ENCODE peak calls at places on chromosomes 3 and 15, in seven cellular contexts. E is IMR-90, K is H9, U is mesendoderm, W is neuronal stem cell, L is trophoblast cell, I is H1. X is an unnamed sample.

GRCh38 chr3:46713048-46713897 is 4.4 kb downstream of the PRSS50 start:
- DNase-seq in E (no peak), K (no peak), U (no peak), W (no peak), L (no peak), I (no peak), X (no peak)

GRCh38 chr15:101482526-101483371 is 6.8 kb downstream of the PCSK6 start:
- DNase-seq in E (no peak), K (no peak), U (no peak), W (no peak), L (peak; percentile 32), I (no peak), X (no peak)

GRCh38 chr15:62112616-62113593 is 46.1 kb downstream of the C2CD4A start:
- DNase-seq in E (peak; percentile 81), K (no peak), U (no peak), W (no peak), L (no peak), I (no peak), X (peak; percentile 66)

GRCh38 chr15:58771621-58772235 is 626 bp downstream of the MINDY2 start:
- DNase-seq in E (no peak), K (peak; percentile 70), U (peak; percentile 77), W (no peak), L (peak; percentile 44), I (no peak), X (no peak)

GRCh38 chr3:76078101-76078500 is 292.8 kb upstream of the ZNF717 start:
- DNase-seq in E (peak; percentile 12), K (no peak), U (no peak), W (no peak), L (no peak), I (no peak), X (peak; percentile 29)

GRCh38 chr15:99098426-99098825 is 6.5 kb upstream of the SYNM start:
- DNase-seq in E (no peak), K (no peak), U (no peak), W (no peak), L (no peak), I (no peak), X (no peak)

GRCh38 chr15:61051570-61052031 is 177.5 kb downstream of the RORA start:
- DNase-seq in E (peak; percentile 78), K (peak; percentile 52), U (peak; percentile 71), W (peak; percentile 5), L (no peak), I (no peak), X (peak; percentile 54)

GRCh38 chr15:67076147-67076843 is 10.9 kb downstream of the SMAD3 start:
- DNase-seq in E (peak; percentile 93), K (no peak), U (no peak), W (no peak), L (no peak), I (no peak), X (peak; percentile 90)

GRCh38 chr3:175879417-175879816 is 1020.3 kb downstream of the NAALADL2 start:
- DNase-seq in E (no peak), K (no peak), U (no peak), W (no peak), L (no peak), I (no peak), X (no peak)

GRCh38 chr3:71219744-71220638 is 363.5 kb downstream of the FOXP1 start:
- DNase-seq in E (no peak), K (no peak), U (no peak), W (no peak), L (no peak), I (no peak), X (no peak)

GRCh38 chr3:149816986-149817385 is 4.0 kb downstream of the RNF13 start:
- DNase-seq in E (peak; percentile 82), K (no peak), U (no peak), W (no peak), L (no peak), I (no peak), X (peak; percentile 76)

GRCh38 chr3:130915567-130916292 is 21.8 kb downstream of the ATP2C1 start:
- DNase-seq in E (no peak), K (no peak), U (no peak), W (no peak), L (no peak), I (no peak), X (no peak)

GRCh38 chr15:66569461-66570137 is 3.8 kb upstream of the LCTL start:
- DNase-seq in E (no peak), K (no peak), U (no peak), W (no peak), L (no peak), I (no peak), X (no peak)

DNA sequence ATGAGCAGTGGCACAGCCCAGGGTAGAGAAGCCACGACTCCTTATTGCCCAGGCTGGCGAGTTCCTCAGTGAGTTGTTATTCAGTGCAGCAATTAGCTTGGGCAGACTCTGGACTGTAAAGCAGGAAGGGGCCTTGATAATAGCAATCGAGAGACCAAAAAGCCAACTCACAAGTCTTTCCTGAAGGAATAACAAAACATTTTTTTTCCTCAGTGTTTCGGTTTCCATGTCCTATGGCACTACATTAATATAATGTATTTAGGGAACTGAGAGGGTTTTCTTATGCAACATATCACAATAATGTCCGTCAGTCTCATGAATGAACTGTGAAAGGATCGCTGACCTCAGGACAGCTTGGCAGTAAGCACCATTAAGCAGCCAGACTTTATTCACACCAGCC is 248.9 kb upstream of the TBL1XR1 start:
- DNase-seq in E (no peak), K (no peak), U (no peak), W (no peak), L (no peak), I (no peak), X (no peak)
- H2AK5ac ChIP-seq in E (no peak overlapping the region), K (no peak overlapping the region), U (no peak overlapping the region), W (no peak overlapping the region), L (no peak overlapping the region), I (no peak overlapping the region), X (peak overlapping the region; percentile 54)

DNA sequence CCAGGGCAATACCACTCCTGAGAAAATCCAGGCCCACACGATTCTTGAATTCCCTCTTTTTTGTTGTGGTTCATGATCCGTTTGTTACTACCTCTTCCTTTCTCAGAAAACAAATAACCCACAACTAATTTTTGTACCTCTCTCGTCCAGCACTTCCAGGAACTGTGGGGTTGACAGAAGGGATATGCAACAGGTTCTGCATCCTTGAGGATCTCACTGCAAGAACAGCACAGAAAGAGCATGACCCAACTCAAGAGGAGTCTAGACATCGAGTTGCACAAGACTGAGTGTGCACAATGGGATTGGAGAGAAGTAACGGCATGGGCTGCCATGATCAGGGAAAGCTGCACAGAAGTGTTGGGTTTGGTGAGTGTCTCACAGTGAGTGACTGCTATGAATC is 533.3 kb downstream of the SOX2 start:
- DNase-seq in E (no peak), K (no peak), U (no peak), W (no peak), L (no peak), I (no peak), X (no peak)
- H3K4me2 ChIP-seq in E (no peak overlapping the region), K (no peak overlapping the region), U (no peak overlapping the region), W (no peak overlapping the region), L (no peak overlapping the region), I (no peak overlapping the region), X (no peak overlapping the region)

GRCh38 chr3:18307529-18307928 is 117.6 kb downstream of the SATB1 start:
- DNase-seq in E (no peak), K (no peak), U (no peak), W (no peak), L (no peak), I (no peak), X (no peak)
- H2AK5ac ChIP-seq in E (no peak overlapping the region), K (no peak overlapping the region), U (no peak overlapping the region), W (no peak overlapping the region), L (no peak overlapping the region), I (no peak overlapping the region), X (no peak overlapping the region)

GRCh38 chr3:57446318-57446841 is 97.8 kb downstream of the DNAH12 start:
- DNase-seq in E (no peak), K (no peak), U (no peak), W (no peak), L (no peak), I (no peak), X (no peak)

GRCh38 chr3:57451150-57451846 is 92.8 kb downstream of the DNAH12 start:
- DNase-seq in E (no peak), K (no peak), U (no peak), W (no peak), L (no peak), I (no peak), X (no peak)
- H3K4me2 ChIP-seq in E (no peak overlapping the region), K (no peak overlapping the region), U (no peak overlapping the region), W (no peak overlapping the region), L (no peak overlapping the region), I (no peak overlapping the region), X (no peak overlapping the region)

GRCh38 chr15:32649336-32649735 is 7.8 kb downstream of the SCG5 start:
- DNase-seq in E (peak; percentile 39), K (no peak), U (peak; percentile 69), W (no peak), L (peak; percentile 35), I (no peak), X (peak; percentile 46)
- H2AK5ac ChIP-seq in E (no peak overlapping the region), K (no peak overlapping the region), U (no peak overlapping the region), W (no peak overlapping the region), L (no peak overlapping the region), I (no peak overlapping the region), X (peak overlapping the region; percentile 61)

GRCh38 chr3:153250450-153250849 is 88.4 kb downstream of the RAP2B start:
- DNase-seq in E (no peak), K (no peak), U (no peak), W (no peak), L (no peak), I (no peak), X (no peak)
- H3K4me2 ChIP-seq in E (no peak overlapping the region), K (no peak overlapping the region), U (no peak overlapping the region), W (no peak overlapping the region), L (no peak overlapping the region), I (no peak overlapping the region), X (no peak overlapping the region)

GRCh38 chr3:198021320-198021719 is 61.3 kb downstream of the LMLN start:
- DNase-seq in E (no peak), K (no peak), U (no peak), W (no peak), L (no peak), I (no peak), X (no peak)
- H2AK5ac ChIP-seq in E (no peak overlapping the region), K (no peak overlapping the region), U (no peak overlapping the region), W (no peak overlapping the region), L (no peak overlapping the region), I (no peak overlapping the region), X (no peak overlapping the region)

GRCh38 chr15:74430510-74430951 is 3.2 kb downstream of the SEMA7A start:
- DNase-seq in E (no peak), K (no peak), U (no peak), W (no peak), L (no peak), I (no peak), X (no peak)
- H3K4me2 ChIP-seq in E (no peak overlapping the region), K (no peak overlapping the region), U (no peak overlapping the region), W (no peak overlapping the region), L (no peak overlapping the region), I (no peak overlapping the region), X (peak overlapping the region; percentile 44)

DNA sequence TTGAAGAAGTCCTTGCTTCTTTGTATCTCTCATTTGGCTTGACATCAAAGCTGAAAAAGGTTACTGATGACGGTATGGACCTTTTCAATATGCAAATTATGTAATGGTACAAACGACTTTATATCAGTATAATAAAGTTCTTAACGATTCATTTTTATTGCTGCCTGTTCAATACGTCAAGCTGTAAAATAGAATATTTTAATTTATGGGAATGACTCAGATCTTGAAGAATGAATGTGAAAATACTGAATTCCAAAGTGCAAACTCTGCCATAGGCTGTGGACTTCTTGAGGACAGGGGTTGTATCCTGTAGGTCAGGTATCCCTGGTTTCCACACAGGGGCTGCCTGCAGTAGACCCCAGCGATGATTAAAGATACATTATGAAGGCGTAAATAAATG is 156.3 kb downstream of the PLCL2 start:
- DNase-seq in E (no peak), K (no peak), U (no peak), W (no peak), L (no peak), I (no peak), X (no peak)
- H2AK5ac ChIP-seq in E (no peak overlapping the region), K (no peak overlapping the region), U (no peak overlapping the region), W (no peak overlapping the region), L (no peak overlapping the region), I (no peak overlapping the region), X (no peak overlapping the region)

X was measured in mesenchymal stem cell.